ENCODE peak calls at places on chromosomes 13 and 19, in ten cellular contexts. S is AG04450; O is upper lobe of left lung; G is GM13976; F is bronchial epithelial cell; H is WTC11; W is dorsolateral prefrontal cortex; Z is CD8-positive, alpha-beta T cell; R is AG10803; L is thoracic aorta. A is an unnamed sample.

GRCh38 chr13:41639955-41640780 is 182.8 kb downstream of the RGCC start:
- DNase-seq in Z (no peak), H (no peak), G (no peak), O (no peak), L (no peak), S (no peak), R (peak; percentile 69), W (no peak), F (no peak), A (no peak)

GRCh38 chr19:6273701-6274601 is 5.8 kb downstream of the MLLT1 start:
- DNase-seq in S (no peak), R (peak; percentile 94), H (no peak), W (peak; percentile 50), F (peak; percentile 77), O (peak; percentile 93), G (peak; percentile 25), L (peak; percentile 90), Z (no peak), A (peak; percentile 17)

GRCh38 chr19:5877869-5878268 is 7.5 kb upstream of the FUT5 start:
- DNase-seq in R (no peak), H (no peak), W (no peak), Z (no peak), S (no peak), G (no peak), L (no peak), O (no peak), F (no peak), A (no peak)

GRCh38 chr13:38630780-38631179 is 56.1 kb upstream of the FREM2 start:
- DNase-seq in F (peak; percentile 69), H (no peak), O (no peak), R (peak; percentile 72), S (no peak), G (no peak), L (no peak), Z (no peak), W (no peak), A (no peak)

GRCh38 chr13:44171861-44172260 is 201.8 kb upstream of the SERP2 start:
- DNase-seq in L (no peak), G (no peak), H (no peak), S (no peak), W (no peak), R (no peak), Z (no peak), F (no peak), O (no peak), A (no peak)

GRCh38 chr13:46683879-46684278 is 113.1 kb downstream of the ESD start:
- DNase-seq in L (no peak), G (no peak), Z (no peak), W (no peak), F (no peak), O (no peak), H (no peak), R (no peak), S (no peak), A (peak; percentile 14)

GRCh38 chr19:31715249-31715944 is 366.2 kb upstream of the TSHZ3 start:
- DNase-seq in H (no peak), S (no peak), Z (no peak), F (no peak), L (no peak), R (no peak), O (no peak), W (no peak), G (no peak), A (no peak)

GRCh38 chr19:44847144-44848035 is 1.3 kb downstream of the NECTIN2 start:
- DNase-seq in S (no peak), H (peak; percentile 74), G (no peak), Z (no peak), O (peak; percentile 90), F (peak; percentile 55), L (no peak), W (no peak), R (peak; percentile 50), A (no peak)

GRCh38 chr19:6209233-6209632 is 70.5 kb downstream of the MLLT1 start:
- DNase-seq in W (peak; percentile 28), F (no peak), L (no peak), H (no peak), G (no peak), Z (no peak), S (no peak), R (no peak), O (no peak), A (peak; percentile 22)

GRCh38 chr13:64453831-64454230 is 2776.3 kb downstream of the PCDH9 start:
- DNase-seq in W (no peak), O (no peak), G (no peak), Z (no peak), S (no peak), H (no peak), F (no peak), R (peak; percentile 4), L (no peak), A (no peak)

GRCh38 chr19:32307591-32307990 is 37.8 kb upstream of the ZNF507 start:
- DNase-seq in L (no peak), F (no peak), O (no peak), H (no peak), W (no peak), G (no peak), Z (no peak), R (no peak), S (no peak), A (no peak)

GRCh38 chr13:53137777-53138176 is 109.2 kb downstream of the OLFM4 start:
- DNase-seq in L (no peak), G (no peak), S (peak; percentile 66), Z (no peak), H (no peak), R (peak; percentile 84), F (peak; percentile 50), O (no peak), W (no peak), A (no peak)

GRCh38 chr13:58823701-58824100 is 1192.2 kb downstream of the PCDH17 start:
- DNase-seq in L (no peak), W (no peak), Z (no peak), O (no peak), R (no peak), F (no peak), S (no peak), G (no peak), H (no peak), A (no peak)

GRCh38 chr13:108315955-108316354 is 46.4 kb downstream of the TNFSF13B start:
- DNase-seq in Z (no peak), G (no peak), L (no peak), W (no peak), S (no peak), H (no peak), R (no peak), O (no peak), F (no peak), A (no peak)

GRCh38 chr13:64073203-64073602 is 2657.6 kb upstream of the PCDH20 start:
- DNase-seq in F (no peak), Z (no peak), S (no peak), H (no peak), O (no peak), L (no peak), R (no peak), W (no peak), G (no peak), A (no peak)

GRCh38 chr13:50531917-50532899 is 311.3 kb downstream of the DLEU7 start:
- DNase-seq in G (no peak), O (no peak), H (no peak), R (peak; percentile 53), S (no peak), L (no peak), F (peak; percentile 32), Z (no peak), W (no peak), A (no peak)
- TF ChIP-seq CTCF in G (no peak), O (peak; percentile 58), H (no peak), R (peak; percentile 72), S (peak; percentile 64), L (peak; percentile 51), F (peak; percentile 36), Z (peak; percentile 29), W (peak; percentile 46), A (peak; percentile 45)

GRCh38 chr13:28140433-28141125 is 2.2 kb downstream of the PAN3 start:
- DNase-seq in S (no peak), W (no peak), R (no peak), O (no peak), F (peak; percentile 47), G (no peak), H (peak; percentile 34), L (no peak), Z (no peak), A (no peak)

GRCh38 chr13:28137556-28137955 is 789 bp upstream of the PAN3 start:
- DNase-seq in Z (no peak), R (no peak), W (no peak), F (no peak), G (no peak), L (no peak), S (no peak), O (no peak), H (no peak), A (no peak)

GRCh38 chr13:28136916-28137315 is 1.4 kb upstream of the PAN3 start:
- DNase-seq in Z (no peak), G (peak; percentile 43), S (no peak), L (no peak), F (no peak), O (no peak), R (no peak), H (no peak), W (no peak), A (peak; percentile 49)

GRCh38 chr13:28138756-28139470 is 568 bp downstream of the PAN3 start:
- DNase-seq in S (peak; percentile 85), L (peak; percentile 62), R (peak; percentile 90), O (peak; percentile 84), H (peak; percentile 81), G (peak; percentile 88), Z (peak; percentile 88), F (peak; percentile 75), W (peak; percentile 60), A (peak; percentile 85)

GRCh38 chr13:28138012-28138755 is at the start of gene PAN3:
- DNase-seq in S (peak; percentile 74), Z (peak; percentile 95), F (peak; percentile 75), G (peak; percentile 89), R (peak; percentile 89), H (peak; percentile 92), O (peak; percentile 91), L (peak; percentile 79), W (peak; percentile 90), A (peak; percentile 90)
- TF ChIP-seq CTCF in S (peak; percentile 3), Z (no peak), F (no peak), G (peak; percentile 13), R (no peak), H (no peak), O (no peak), L (no peak), W (no peak), A (peak; percentile 27)

GRCh38 chr13:113730831-113731191 is 28.2 kb upstream of the TMEM255B start:
- DNase-seq in G (no peak), Z (no peak), L (no peak), H (no peak), W (no peak), O (no peak), F (no peak), S (no peak), R (no peak), A (no peak)
- TF ChIP-seq CTCF in G (peak; percentile 9), Z (peak; percentile 19), L (no peak), H (no peak), W (no peak), O (no peak), F (no peak), S (no peak), R (no peak), A (no peak)

DNA sequence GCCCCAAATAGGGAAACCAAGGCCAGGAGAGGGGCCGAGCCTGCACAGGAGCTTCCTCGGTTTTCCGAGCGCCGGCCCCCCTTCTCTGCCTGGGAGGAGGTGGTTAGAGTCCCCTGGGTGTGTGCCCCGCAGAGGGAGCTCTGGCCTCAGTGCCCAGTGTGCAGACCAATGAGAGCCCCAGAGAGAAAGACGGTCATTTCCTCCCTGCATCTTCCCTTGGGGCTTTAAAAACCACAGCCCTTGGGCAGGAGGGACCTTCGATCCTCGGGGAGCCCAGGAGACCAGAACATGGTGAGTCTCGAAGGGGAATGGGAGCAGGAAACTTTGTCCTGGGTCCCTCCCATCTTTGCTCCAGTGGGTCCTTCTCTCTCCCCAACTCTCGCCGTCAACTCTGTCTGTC is at the start of gene C5AR1:
- DNase-seq in H (no peak), S (no peak), L (no peak), G (no peak), R (no peak), F (no peak), W (no peak), O (peak; percentile 74), Z (no peak), A (no peak)
- TF ChIP-seq CTCF in H (no peak), S (no peak), L (no peak), G (no peak), R (no peak), F (no peak), W (no peak), O (no peak), Z (no peak), A (peak; percentile 15)

A was measured in GM13977.